ENCODE peak calls at places on chromosomes 2 and 18, in eight cellular contexts. One of them, this sample, is unnamed.

GRCh38 chr2:238914648-238915015 is 66.7 kb downstream of the TWIST2 start:
- DNase-seq in A549: no peak
- DNase-seq in ovary: peak; percentile 7
- DNase-seq in sigmoid colon: peak; percentile 55
- DNase-seq in upper lobe of left lung: peak; percentile 13
- DNase-seq in SK-N-SH: no peak
- DNase-seq in stomach: no peak
- DNase-seq in K562: no peak
- DNase-seq in this sample: no peak

GRCh38 chr2:206693399-206694137 is 24.6 kb downstream of the DYTN start:
- DNase-seq in A549: peak; percentile 40
- DNase-seq in ovary: peak; percentile 23
- DNase-seq in sigmoid colon: no peak
- DNase-seq in upper lobe of left lung: peak; percentile 39
- DNase-seq in SK-N-SH: peak; percentile 59
- DNase-seq in stomach: no peak
- DNase-seq in K562: peak; percentile 25
- DNase-seq in this sample: peak; percentile 76

GRCh38 chr2:231648579-231649174 is 56.0 kb downstream of the TEX44 start:
- DNase-seq in A549: peak; percentile 62
- DNase-seq in ovary: peak; percentile 62
- DNase-seq in sigmoid colon: peak; percentile 83
- DNase-seq in upper lobe of left lung: peak; percentile 92
- DNase-seq in SK-N-SH: peak; percentile 85
- DNase-seq in stomach: peak; percentile 89
- DNase-seq in K562: no peak
- DNase-seq in this sample: no peak

GRCh38 chr2:195543063-195543462 is 114.0 kb upstream of the SLC39A10 start:
- DNase-seq in A549: no peak
- DNase-seq in ovary: no peak
- DNase-seq in sigmoid colon: no peak
- DNase-seq in upper lobe of left lung: no peak
- DNase-seq in SK-N-SH: no peak
- DNase-seq in stomach: no peak
- DNase-seq in K562: no peak
- DNase-seq in this sample: no peak

GRCh38 chr18:13145636-13146190 is 72.8 kb upstream of the LDLRAD4 start:
- DNase-seq in A549: no peak
- DNase-seq in ovary: no peak
- DNase-seq in sigmoid colon: no peak
- DNase-seq in upper lobe of left lung: no peak
- DNase-seq in SK-N-SH: no peak
- DNase-seq in stomach: no peak
- DNase-seq in K562: no peak
- DNase-seq in this sample: no peak

GRCh38 chr18:63098014-63098981 is 221.3 kb downstream of the BCL2 start:
- DNase-seq in A549: no peak
- DNase-seq in ovary: no peak
- DNase-seq in sigmoid colon: no peak
- DNase-seq in upper lobe of left lung: no peak
- DNase-seq in SK-N-SH: no peak
- DNase-seq in stomach: no peak
- DNase-seq in K562: no peak
- DNase-seq in this sample: no peak

GRCh38 chr2:188199716-188200128 is 92.0 kb upstream of the GULP1 start:
- DNase-seq in A549: peak; percentile 25
- DNase-seq in ovary: no peak
- DNase-seq in sigmoid colon: no peak
- DNase-seq in upper lobe of left lung: no peak
- DNase-seq in SK-N-SH: no peak
- DNase-seq in stomach: no peak
- DNase-seq in K562: no peak
- DNase-seq in this sample: no peak

GRCh38 chr2:144501118-144501517 is 18.8 kb downstream of the ZEB2 start:
- DNase-seq in A549: no peak
- DNase-seq in ovary: no peak
- DNase-seq in sigmoid colon: no peak
- DNase-seq in upper lobe of left lung: no peak
- DNase-seq in SK-N-SH: no peak
- DNase-seq in stomach: no peak
- DNase-seq in K562: no peak
- DNase-seq in this sample: no peak

GRCh38 chr2:226495466-226496161 is 304.0 kb downstream of the IRS1 start:
- DNase-seq in A549: no peak
- DNase-seq in ovary: no peak
- DNase-seq in sigmoid colon: no peak
- DNase-seq in upper lobe of left lung: no peak
- DNase-seq in SK-N-SH: no peak
- DNase-seq in stomach: no peak
- DNase-seq in K562: no peak
- DNase-seq in this sample: no peak

GRCh38 chr18:70491734-70492348 is 203.0 kb downstream of the SOCS6 start:
- DNase-seq in A549: peak; percentile 28
- DNase-seq in ovary: no peak
- DNase-seq in sigmoid colon: no peak
- DNase-seq in upper lobe of left lung: peak; percentile 54
- DNase-seq in SK-N-SH: peak; percentile 55
- DNase-seq in stomach: peak; percentile 52
- DNase-seq in K562: peak; percentile 30
- DNase-seq in this sample: peak; percentile 21

GRCh38 chr18:70489556-70489955 is 200.7 kb downstream of the SOCS6 start:
- DNase-seq in A549: no peak
- DNase-seq in ovary: no peak
- DNase-seq in sigmoid colon: no peak
- DNase-seq in upper lobe of left lung: no peak
- DNase-seq in SK-N-SH: no peak
- DNase-seq in stomach: no peak
- DNase-seq in K562: no peak
- DNase-seq in this sample: no peak

GRCh38 chr18:70493461-70493860 is 204.6 kb downstream of the SOCS6 start:
- DNase-seq in A549: no peak
- DNase-seq in ovary: no peak
- DNase-seq in sigmoid colon: no peak
- DNase-seq in upper lobe of left lung: no peak
- DNase-seq in SK-N-SH: no peak
- DNase-seq in stomach: no peak
- DNase-seq in K562: no peak
- DNase-seq in this sample: no peak

GRCh38 chr18:70494524-70494923 is 205.7 kb downstream of the SOCS6 start:
- DNase-seq in A549: no peak
- DNase-seq in ovary: no peak
- DNase-seq in sigmoid colon: no peak
- DNase-seq in upper lobe of left lung: no peak
- DNase-seq in SK-N-SH: no peak
- DNase-seq in stomach: no peak
- DNase-seq in K562: no peak
- DNase-seq in this sample: no peak

DNA sequence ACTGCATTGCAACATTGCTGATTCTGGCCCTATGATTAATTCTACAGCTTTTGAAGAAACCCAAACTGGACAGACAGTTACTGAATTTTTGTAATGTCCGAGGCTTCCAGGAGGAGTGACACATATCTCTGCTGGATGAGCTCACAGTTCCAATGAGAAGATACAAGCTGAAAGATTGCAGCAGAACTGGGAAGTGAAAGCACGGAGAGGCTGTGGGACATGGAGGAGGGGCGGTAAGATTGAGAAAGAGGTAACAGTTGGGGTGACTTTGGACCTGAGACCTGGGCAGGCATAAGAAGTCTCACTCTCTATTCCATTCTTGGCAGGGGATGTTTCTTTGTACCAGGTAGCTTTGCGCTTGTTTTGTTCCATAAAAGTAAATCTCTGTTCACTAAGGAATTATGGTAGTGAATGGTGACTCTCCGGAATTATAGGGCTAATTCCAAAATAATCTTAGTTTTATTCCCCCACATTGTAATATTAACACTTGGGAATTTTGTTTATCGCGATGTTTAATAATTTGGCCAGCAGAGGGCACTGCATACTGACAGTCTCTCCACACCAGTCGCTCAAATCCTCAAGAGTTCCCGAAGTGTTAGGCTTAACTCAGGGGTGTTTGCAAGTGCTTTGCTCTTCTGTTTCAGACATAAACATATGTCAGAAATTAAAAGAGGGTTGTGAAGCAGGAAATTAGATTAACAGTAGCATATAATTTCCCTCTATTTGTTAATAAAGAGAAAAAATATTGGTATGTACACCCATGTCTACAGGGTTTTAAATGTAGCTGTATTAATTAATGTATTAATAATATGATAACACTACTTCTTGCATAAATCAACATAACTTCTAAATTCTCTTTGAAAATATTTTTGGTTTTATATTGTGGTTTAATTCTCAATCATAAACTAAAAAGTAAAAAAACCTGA is 201.4 kb downstream of the SOCS6 start:
- DNase-seq in A549: no peak
- DNase-seq in ovary: no peak
- DNase-seq in sigmoid colon: no peak
- DNase-seq in upper lobe of left lung: no peak
- DNase-seq in SK-N-SH: peak; percentile 47
- DNase-seq in stomach: peak; percentile 29
- DNase-seq in K562: peak; percentile 11
- DNase-seq in this sample: no peak
- TF ChIP-seq EP300 in A549: no peak
- TF ChIP-seq EP300 in ovary: no peak
- TF ChIP-seq EP300 in sigmoid colon: no peak
- TF ChIP-seq EP300 in upper lobe of left lung: no peak
- TF ChIP-seq EP300 in SK-N-SH: no peak
- TF ChIP-seq EP300 in stomach: no peak
- TF ChIP-seq EP300 in K562: no peak
- TF ChIP-seq EP300 in this sample: no peak

DNA sequence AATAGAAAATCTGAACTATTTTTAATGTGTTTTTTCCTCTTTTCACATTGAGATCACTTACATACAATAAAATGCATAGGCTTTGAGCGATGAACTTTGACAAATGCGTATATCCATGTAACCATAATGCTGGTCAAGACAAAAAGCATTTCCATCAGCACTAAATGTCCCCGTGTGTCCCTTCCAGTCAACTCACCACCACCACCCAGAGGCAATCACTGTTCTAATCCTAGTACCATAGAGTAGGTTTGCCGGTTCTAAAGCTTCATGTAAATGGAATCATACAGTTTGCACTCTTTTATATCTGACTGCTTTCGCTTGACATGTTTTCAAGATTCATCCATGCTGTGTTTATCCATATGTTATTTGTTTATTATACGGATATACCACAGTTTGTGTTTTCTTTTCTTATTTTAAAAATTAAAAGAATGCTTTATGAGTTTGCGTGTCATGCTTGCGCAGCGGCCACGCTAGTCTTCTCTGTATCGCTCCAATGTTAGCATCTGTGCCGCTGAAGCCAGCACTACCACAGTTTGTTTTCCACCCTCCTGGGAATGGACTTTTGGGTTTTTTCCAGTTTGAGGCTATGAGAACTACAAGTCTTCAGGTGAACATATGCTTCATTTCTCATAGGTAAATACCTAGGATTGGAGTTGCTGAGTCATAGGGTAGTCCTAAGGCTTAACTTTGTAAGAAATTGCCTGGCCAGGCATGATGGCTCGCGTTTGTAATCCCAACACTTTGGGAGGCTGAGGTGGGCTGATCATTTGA is 197.5 kb upstream of the CHAC2 start:
- DNase-seq in A549: no peak
- DNase-seq in ovary: no peak
- DNase-seq in sigmoid colon: no peak
- DNase-seq in upper lobe of left lung: no peak
- DNase-seq in SK-N-SH: no peak
- DNase-seq in stomach: no peak
- DNase-seq in K562: no peak
- DNase-seq in this sample: no peak
- TF ChIP-seq CTCF in A549: no peak
- TF ChIP-seq CTCF in ovary: no peak
- TF ChIP-seq CTCF in sigmoid colon: no peak
- TF ChIP-seq CTCF in upper lobe of left lung: no peak
- TF ChIP-seq CTCF in SK-N-SH: no peak
- TF ChIP-seq CTCF in stomach: no peak
- TF ChIP-seq CTCF in K562: no peak
- TF ChIP-seq CTCF in this sample: no peak

DNA sequence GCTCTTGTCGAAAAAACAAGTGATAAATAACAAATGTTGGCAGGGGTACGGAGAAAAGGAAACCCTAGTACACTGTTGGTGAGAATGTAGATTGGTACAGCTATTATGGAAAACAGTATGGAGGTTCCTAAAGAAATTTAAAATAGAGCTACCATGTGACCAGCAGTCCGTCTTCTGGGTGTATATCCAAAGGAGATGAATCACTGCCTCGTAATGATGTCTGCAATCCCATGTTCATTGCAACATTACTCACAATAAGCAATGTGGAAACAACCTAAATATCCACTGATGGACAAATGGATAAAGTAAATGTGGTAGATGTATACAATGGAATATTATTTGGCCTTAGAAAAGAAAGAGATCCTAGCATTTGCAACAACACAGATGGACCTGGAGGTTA is 50.6 kb downstream of the SLC16A14 start:
- DNase-seq in A549: no peak
- DNase-seq in ovary: no peak
- DNase-seq in sigmoid colon: no peak
- DNase-seq in upper lobe of left lung: no peak
- DNase-seq in SK-N-SH: no peak
- DNase-seq in stomach: no peak
- DNase-seq in K562: no peak
- DNase-seq in this sample: no peak
- TF ChIP-seq EP300 in A549: no peak
- TF ChIP-seq EP300 in ovary: no peak
- TF ChIP-seq EP300 in sigmoid colon: no peak
- TF ChIP-seq EP300 in upper lobe of left lung: no peak
- TF ChIP-seq EP300 in SK-N-SH: no peak
- TF ChIP-seq EP300 in stomach: no peak
- TF ChIP-seq EP300 in K562: no peak
- TF ChIP-seq EP300 in this sample: no peak

DNA sequence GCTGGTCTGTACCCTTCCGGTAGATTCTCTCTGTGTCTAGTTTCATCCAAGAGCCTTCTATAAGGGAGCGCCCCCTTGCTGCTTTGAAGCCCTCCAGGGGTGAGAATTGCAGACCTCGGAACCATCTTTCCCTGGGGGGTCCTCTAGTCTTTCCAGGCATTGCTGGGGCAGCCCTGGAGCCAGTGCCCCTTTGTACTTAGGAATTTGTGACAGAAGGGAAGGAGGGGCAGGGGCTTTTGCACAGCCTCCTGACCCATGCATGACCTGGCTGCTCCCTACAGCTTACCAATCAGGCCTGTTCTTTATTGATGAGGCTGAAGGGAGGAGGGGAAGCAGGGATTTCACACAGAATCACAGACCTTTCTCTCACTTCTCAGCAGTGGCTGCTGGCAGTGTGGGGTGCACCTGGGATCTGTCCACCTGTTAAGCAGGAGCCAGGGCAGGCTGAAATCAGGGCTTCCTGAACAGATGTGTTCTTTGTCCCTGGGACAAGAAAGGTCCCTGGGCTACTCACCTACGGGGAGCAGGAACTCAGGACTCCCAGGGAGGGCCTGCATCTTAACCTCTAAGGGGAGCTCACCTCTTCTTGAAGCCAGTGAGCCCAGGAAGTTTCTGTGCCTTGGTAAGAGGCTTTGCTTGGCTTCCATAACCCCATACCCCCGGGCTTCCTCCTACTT is 56.0 kb upstream of the MAPRE3 start:
- DNase-seq in A549: no peak
- DNase-seq in ovary: no peak
- DNase-seq in sigmoid colon: no peak
- DNase-seq in upper lobe of left lung: no peak
- DNase-seq in SK-N-SH: no peak
- DNase-seq in stomach: no peak
- DNase-seq in K562: no peak
- DNase-seq in this sample: no peak
- TF ChIP-seq CTCF in A549: no peak
- TF ChIP-seq CTCF in ovary: no peak
- TF ChIP-seq CTCF in sigmoid colon: no peak
- TF ChIP-seq CTCF in upper lobe of left lung: no peak
- TF ChIP-seq CTCF in SK-N-SH: no peak
- TF ChIP-seq CTCF in stomach: no peak
- TF ChIP-seq CTCF in K562: no peak
- TF ChIP-seq CTCF in this sample: no peak

This sample was measured in tibial nerve.